ENCODE peak calls at places on chromosomes 2 and 18, in six cellular contexts. F, Q, L, X, G and M are unnamed samples.

GRCh38 chr2:45170976-45171514 is 161.8 kb upstream of the SIX2 start:
- DNase-seq in G (no peak), F (peak), Q (no peak), X (no peak), L (no peak), M (no peak)

GRCh38 chr2:212360068-212360460 is 178.5 kb downstream of the ERBB4 start:
- DNase-seq in L (no peak), Q (no peak), G (no peak), X (no peak), F (no peak), M (no peak)

GRCh38 chr2:212173331-212173730 is 365.3 kb downstream of the ERBB4 start:
- DNase-seq in G (no peak), L (no peak), Q (no peak), F (no peak), X (no peak), M (no peak)

GRCh38 chr2:162731917-162732804 is 106.4 kb downstream of the KCNH7 start:
- DNase-seq in G (no peak), L (no peak), X (no peak), Q (no peak), F (no peak), M (no peak)

GRCh38 chr2:213253162-213253561 is 31.1 kb upstream of the SPAG16 start:
- DNase-seq in F (no peak), L (no peak), Q (no peak), G (no peak), X (no peak), M (no peak)

GRCh38 chr2:233329489-233330135 is 22.0 kb downstream of the SAG start:
- DNase-seq in L (no peak), X (no peak), Q (no peak), G (no peak), F (no peak), M (no peak)

GRCh38 chr2:120993661-120994060 is 258.0 kb downstream of the GLI2 start:
- DNase-seq in Q (no peak), F (no peak), G (no peak), L (peak), X (no peak), M (no peak)

GRCh38 chr18:44876024-44876423 is 195.3 kb downstream of the SETBP1 start:
- DNase-seq in L (no peak), G (no peak), F (no peak), X (no peak), Q (no peak), M (no peak)

GRCh38 chr2:227849906-227850305 is 21.5 kb upstream of the DAW1 start:
- DNase-seq in X (no peak), G (peak), Q (no peak), L (no peak), F (peak), M (no peak)

DNA sequence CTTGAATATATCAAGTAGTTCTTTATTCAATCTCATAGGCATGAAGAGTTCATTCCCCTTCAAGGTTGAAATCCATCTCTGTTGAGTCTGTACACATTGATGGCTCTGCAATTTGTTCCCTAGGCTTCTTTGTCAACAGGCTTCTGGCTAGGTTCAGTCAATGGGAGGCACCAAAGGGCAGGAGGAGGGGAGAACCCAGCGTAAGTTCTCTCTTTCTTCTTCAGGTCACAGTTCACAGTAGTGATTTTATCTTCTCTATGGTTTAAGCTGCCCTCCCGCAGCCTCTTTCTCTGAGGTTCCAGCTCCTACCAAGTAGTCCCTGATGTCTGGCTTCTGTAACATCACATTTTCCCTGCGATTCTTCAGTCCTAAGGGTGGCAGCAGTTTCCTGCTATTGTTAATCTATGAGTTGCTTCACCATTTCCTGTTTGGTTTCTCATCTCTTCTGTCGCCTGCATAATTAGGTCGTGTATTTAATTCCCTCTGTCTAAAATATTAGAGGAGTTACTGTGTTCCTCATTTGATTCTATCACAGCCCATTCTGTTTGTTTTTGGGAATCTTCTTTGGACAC is 107.4 kb downstream of the CPO start:
- DNase-seq in X (no peak), L (no peak), G (no peak), Q (no peak), F (peak), M (no peak)
- TF ChIP-seq CTCF in X (no peak), L (no peak), G (no peak), Q (no peak), F (no peak), M (no peak)

GRCh38 chr2:156319811-156320490 is 12.6 kb downstream of the NR4A2 start:
- DNase-seq in X (no peak), L (no peak), Q (peak), G (no peak), F (no peak), M (no peak)
- H3K4me3 ChIP-seq in X (peak), L (peak), Q (peak), G (peak), F (peak), M (peak)

GRCh38 chr2:226580403-226580802 is 219.2 kb downstream of the IRS1 start:
- DNase-seq in G (no peak), X (no peak), L (no peak), Q (no peak), F (no peak), M (no peak)

GRCh38 chr2:226578373-226578772 is 221.2 kb downstream of the IRS1 start:
- DNase-seq in X (no peak), G (no peak), Q (no peak), L (no peak), F (no peak), M (no peak)

GRCh38 chr2:226581004-226581403 is 218.6 kb downstream of the IRS1 start:
- DNase-seq in G (no peak), Q (no peak), X (no peak), L (no peak), F (no peak), M (no peak)

GRCh38 chr2:226579519-226579918 is 220.1 kb downstream of the IRS1 start:
- DNase-seq in G (no peak), L (no peak), X (no peak), F (peak), Q (no peak), M (no peak)

DNA sequence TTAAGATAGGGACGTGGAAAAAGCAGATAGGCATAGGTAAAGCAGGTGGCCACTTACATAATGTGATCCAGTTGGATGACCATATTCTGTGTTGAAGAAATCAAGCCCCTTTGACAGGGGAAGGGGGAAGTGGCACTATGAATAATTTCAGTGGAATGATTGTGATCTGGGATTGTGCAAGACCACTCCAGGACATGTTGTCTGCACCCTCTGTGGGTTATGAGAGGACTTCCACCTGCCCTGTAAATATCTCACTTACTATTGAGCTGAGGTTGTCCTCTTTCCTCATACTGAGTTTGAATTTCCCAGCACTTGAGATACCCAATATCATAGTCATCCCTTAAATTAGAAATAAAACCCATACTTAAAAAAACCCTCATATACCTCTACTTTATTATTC is 220.7 kb downstream of the IRS1 start:
- DNase-seq in F (peak), Q (no peak), G (no peak), L (no peak), X (no peak), M (no peak)
- TF ChIP-seq CTCF in F (no peak), Q (no peak), G (no peak), L (no peak), X (no peak), M (no peak)

DNA sequence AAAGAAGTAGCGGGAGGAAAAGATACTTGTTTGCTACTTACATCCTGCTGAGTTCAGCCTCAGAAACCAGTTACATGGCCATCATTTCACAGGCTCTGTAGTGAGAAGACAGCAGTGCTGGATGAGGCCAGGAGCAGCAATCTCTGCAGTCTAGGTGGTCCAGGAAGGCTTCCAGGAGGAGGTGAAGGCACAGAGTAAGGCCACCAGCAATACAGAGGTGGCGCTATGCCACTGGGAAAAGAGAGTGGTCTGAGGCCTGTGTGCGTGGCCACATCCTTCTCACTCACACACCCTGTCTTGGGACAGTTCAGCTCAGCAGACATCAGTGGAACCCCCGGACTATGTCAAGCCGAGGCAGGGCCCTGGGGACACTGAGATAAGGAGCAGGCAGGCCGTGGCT is 162.7 kb downstream of the KLHL29 start:
- DNase-seq in Q (no peak), X (no peak), G (no peak), L (no peak), F (no peak), M (no peak)
- H3K4me3 ChIP-seq in Q (no peak), X (no peak), G (no peak), L (no peak), F (no peak), M (no peak)

DNA sequence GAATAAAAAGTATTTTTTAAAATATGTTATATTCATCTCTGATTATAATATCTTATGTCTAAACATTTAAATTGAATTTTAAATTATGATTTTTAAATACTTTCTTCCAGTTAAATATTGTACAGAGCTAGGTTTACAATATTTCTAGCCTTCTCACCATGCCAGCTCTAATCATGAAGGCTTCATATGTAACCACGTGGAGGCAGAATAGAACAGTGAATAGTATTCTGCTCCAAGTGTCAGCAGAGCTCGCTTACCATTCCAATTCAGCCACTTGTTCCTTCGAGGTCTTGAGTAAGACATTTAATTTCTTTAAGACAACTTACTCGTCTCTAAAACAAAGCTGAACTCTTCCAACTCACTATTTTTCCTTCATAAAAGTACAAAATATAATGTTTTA is 871.8 kb downstream of the SUCLG1 start:
- DNase-seq in L (no peak), F (peak), Q (no peak), X (no peak), G (no peak), M (no peak)
- TF ChIP-seq CTCF in L (no peak), F (no peak), Q (no peak), X (no peak), G (no peak), M (no peak)

GRCh38 chr2:8583400-8584173 is 98.3 kb upstream of the ID2 start:
- DNase-seq in G (no peak), L (peak), F (peak), X (no peak), Q (peak), M (peak)
- H3K4me3 ChIP-seq in G (no peak), L (no peak), F (no peak), X (no peak), Q (peak), M (peak)

DNA sequence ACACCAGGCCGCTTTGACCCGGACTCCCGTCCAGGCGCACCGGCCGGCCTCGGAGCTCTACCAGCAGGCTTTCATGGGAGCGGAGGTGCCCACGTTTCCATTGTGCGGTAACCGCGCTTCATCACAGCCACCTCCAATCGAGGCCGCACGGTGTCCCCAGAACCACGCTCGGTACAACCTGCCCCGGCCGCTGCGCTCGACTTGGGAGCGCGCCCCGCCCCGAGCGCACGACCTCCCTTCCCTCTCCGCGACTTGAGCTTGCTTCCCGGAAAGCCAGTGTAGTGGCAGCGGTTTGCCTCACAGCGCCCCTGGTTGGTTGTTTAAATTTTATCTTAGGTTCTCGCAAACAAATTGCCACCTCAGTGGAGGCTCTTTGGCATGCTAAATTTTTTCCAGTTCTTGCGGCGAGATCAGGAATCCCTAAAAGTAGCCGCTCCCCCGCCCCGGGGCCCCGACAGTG is 329 bp upstream of the CYP1B1 start:
- DNase-seq in G (peak), X (no peak), L (peak), F (peak), Q (peak), M (no peak)
- TF ChIP-seq CTCF in G (no peak), X (no peak), L (no peak), F (peak), Q (peak), M (peak)

GRCh38 chr2:64455545-64455944 is 1.6 kb downstream of the LGALSL start:
- DNase-seq in F (no peak), Q (no peak), X (no peak), G (no peak), L (no peak), M (no peak)
- H3K4me3 ChIP-seq in F (no peak), Q (no peak), X (no peak), G (peak), L (no peak), M (peak)

DNA sequence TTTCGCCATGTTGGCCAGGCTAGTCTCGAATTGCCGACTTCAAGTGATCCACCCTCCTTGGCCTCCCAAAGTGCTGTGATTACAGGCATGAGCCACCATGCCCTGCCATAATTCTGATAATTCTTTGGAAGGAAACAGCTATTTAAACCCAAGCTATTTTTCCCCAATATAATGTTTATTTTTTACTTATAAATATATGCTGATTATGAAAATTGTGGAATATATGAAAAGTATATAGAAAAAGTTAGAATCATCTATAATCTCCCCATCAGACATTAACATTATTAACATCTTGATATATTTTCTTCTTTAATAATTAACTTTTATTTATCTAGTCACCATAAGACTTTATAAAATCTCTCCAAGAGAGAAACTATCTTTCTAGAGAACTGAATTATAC is 41.2 kb downstream of the HADHB start:
- DNase-seq in G (no peak), F (no peak), Q (no peak), L (no peak), X (no peak), M (no peak)
- TF ChIP-seq CTCF in G (no peak), F (no peak), Q (no peak), L (no peak), X (no peak), M (no peak)

GRCh38 chr2:219551412-219551811 is 7.6 kb downstream of the TMEM198 start:
- DNase-seq in F (peak), X (no peak), L (peak), G (no peak), Q (peak), M (no peak)

GRCh38 chr2:219552382-219553167 is 8.7 kb downstream of the TMEM198 start:
- DNase-seq in X (peak), Q (peak), L (peak), G (no peak), F (peak), M (no peak)

GRCh38 chr2:219553168-219553417 is 9.3 kb downstream of the TMEM198 start:
- DNase-seq in G (no peak), L (no peak), Q (no peak), F (no peak), X (no peak), M (no peak)

GRCh38 chr2:219553463-219553862 is 9.6 kb downstream of the TMEM198 start:
- DNase-seq in F (no peak), Q (peak), G (no peak), X (no peak), L (no peak), M (no peak)

DNA sequence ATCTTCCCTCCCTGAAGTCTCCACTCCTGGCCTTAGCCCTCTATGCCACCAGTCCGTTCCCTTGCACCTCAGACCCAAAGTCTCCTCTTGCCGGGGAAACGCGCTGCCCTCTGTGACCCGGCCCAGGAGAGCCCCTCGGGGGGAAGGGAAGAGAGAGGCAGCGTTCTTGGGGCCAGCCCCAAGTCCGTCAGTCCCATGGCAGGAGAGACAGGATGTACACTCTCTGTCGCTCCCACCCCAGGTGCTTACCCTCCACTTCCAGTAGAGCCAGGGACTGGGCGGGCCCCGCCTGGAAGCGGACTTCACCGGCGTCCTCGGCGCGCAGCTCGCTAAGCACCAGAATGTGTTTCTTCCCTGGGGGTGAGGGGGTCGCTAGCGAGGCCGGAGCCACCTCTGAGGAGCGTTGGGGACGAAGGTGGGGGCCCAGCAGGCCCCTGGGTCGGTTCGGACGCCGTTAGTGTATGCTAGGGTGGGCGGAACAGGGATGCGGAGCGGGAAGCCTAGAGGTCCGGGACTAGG is 8.1 kb downstream of the TMEM198 start:
- DNase-seq in G (no peak), Q (no peak), X (no peak), L (no peak), F (no peak), M (no peak)
- H3K4me3 ChIP-seq in G (peak), Q (peak), X (peak), L (peak), F (peak), M (peak)